ENCODE peak calls at places on chromosomes 13 and 19, in eight cellular contexts. T is right lobe of liver, K is pancreas, Z is upper lobe of right lung, M is IMR-90, N is heart left ventricle, C is breast epithelium, Q is K562. J is an unnamed sample. For H3K36me3 and H3K9me3, the result is how much of the 10 kb centered on the place peaks cover.

GRCh38 chr13:96898212-96898611 is 96.1 kb downstream of the OXGR1 start:
- DNase-seq in T (no peak), K (no peak), Z (no peak), M (no peak), N (no peak), C (no peak), Q (no peak), J (no peak)

GRCh38 chr19:6455924-6456323 is 3.7 kb downstream of the SLC25A23 start:
- DNase-seq in T (no peak), K (no peak), Z (no peak), M (no peak), N (no peak), C (no peak), Q (no peak), J (no peak)

GRCh38 chr19:28530406-28531035 is 682.4 kb downstream of the UQCRFS1 start:
- DNase-seq in T (no peak), K (no peak), Z (no peak), M (no peak), N (no peak), C (no peak), Q (no peak), J (no peak)

GRCh38 chr19:36489920-36490415 is 607 bp upstream of the ZNF566 start:
- DNase-seq in T (peak), K (peak), Z (no peak), M (peak), N (peak), C (no peak), Q (peak), J (peak)

GRCh38 chr13:75904012-75904411 is 267.9 kb downstream of the LMO7 start:
- DNase-seq in T (no peak), K (no peak), Z (no peak), M (no peak), N (no peak), C (no peak), Q (no peak), J (no peak)

GRCh38 chr19:21851596-21852345 is 15.8 kb upstream of the ZNF43 start:
- DNase-seq in T (peak), K (peak), Z (peak), M (peak), N (peak), C (peak), Q (peak), J (peak)

GRCh38 chr13:73250061-73250460 is 191.3 kb downstream of the KLF5 start:
- DNase-seq in T (no peak), K (no peak), Z (no peak), M (no peak), N (no peak), C (no peak), Q (no peak), J (no peak)

GRCh38 chr19:19749332-19750130 is 16.6 kb upstream of the ZNF14 start:
- DNase-seq in T (no peak), K (no peak), Z (no peak), M (no peak), N (no peak), C (peak), Q (no peak), J (no peak)

GRCh38 chr19:18514800-18515682 is 6.8 kb downstream of the ELL start:
- DNase-seq in T (peak), K (peak), Z (peak), M (peak), N (peak), C (no peak), Q (no peak), J (peak)

GRCh38 chr19:35132254-35132653 is 2.6 kb downstream of the LGI4 start:
- DNase-seq in T (no peak), K (no peak), Z (no peak), M (no peak), N (no peak), C (no peak), Q (no peak), J (no peak)

GRCh38 chr19:40592170-40592569 is 9.0 kb upstream of the LTBP4 start:
- DNase-seq in T (no peak), K (no peak), Z (no peak), M (peak), N (no peak), C (no peak), Q (no peak), J (no peak)

GRCh38 chr13:111005364-111005763 is 90.5 kb upstream of the ANKRD10 start:
- DNase-seq in T (no peak), K (no peak), Z (no peak), M (peak), N (no peak), C (no peak), Q (no peak), J (no peak)

GRCh38 chr19:18762125-18763023 is 28.7 kb downstream of the COMP start:
- DNase-seq in T (peak), K (peak), Z (peak), M (no peak), N (peak), C (peak), Q (no peak), J (peak)

GRCh38 chr13:78382946-78383542 is 220.3 kb downstream of the POU4F1 start:
- DNase-seq in T (no peak), K (no peak), Z (no peak), M (no peak), N (no peak), C (no peak), Q (no peak), J (no peak)

GRCh38 chr19:6055013-6055795 is 55.1 kb downstream of the RFX2 start:
- DNase-seq in T (no peak), K (no peak), Z (no peak), M (no peak), N (no peak), C (no peak), Q (no peak), J (no peak)

GRCh38 chr19:45352914-45353796 is 12.6 kb downstream of the KLC3 start:
- DNase-seq in T (no peak), K (no peak), Z (no peak), M (no peak), N (no peak), C (no peak), Q (no peak), J (no peak)

GRCh38 chr19:14476663-14477401 is 1.7 kb upstream of the PTGER1 start:
- DNase-seq in T (no peak), K (no peak), Z (no peak), M (peak), N (no peak), C (no peak), Q (peak), J (no peak)

GRCh38 chr13:50222569-50223332 is 207.5 kb downstream of the KCNRG start:
- DNase-seq in T (peak), K (peak), Z (peak), M (peak), N (peak), C (peak), Q (no peak), J (peak)

GRCh38 chr13:61414686-61415664 is 674 bp downstream of the PCDH20 start:
- DNase-seq in T (peak), K (peak), Z (peak), M (no peak), N (peak), C (peak), Q (no peak), J (peak)

GRCh38 chr19:17841810-17842662 is 5.7 kb downstream of the JAK3 start:
- DNase-seq in T (no peak), K (peak), Z (peak), M (peak), N (peak), C (no peak), Q (peak), J (peak)

GRCh38 chr19:48230555-48231129 is 25.1 kb downstream of the CARD8 start:
- DNase-seq in T (no peak), K (no peak), Z (no peak), M (no peak), N (no peak), C (no peak), Q (peak), J (no peak)

GRCh38 chr19:18167011-18167410 is 6.6 kb upstream of the IFI30 start:
- DNase-seq in T (no peak), K (no peak), Z (no peak), M (no peak), N (no peak), C (no peak), Q (no peak), J (no peak)

GRCh38 chr13:84946144-84946543 is 853.1 kb downstream of the SLITRK6 start:
- DNase-seq in T (no peak), K (no peak), Z (no peak), M (no peak), N (no peak), C (no peak), Q (no peak), J (no peak)

GRCh38 chr19:3601021-3601420 is 5.7 kb downstream of the TBXA2R start:
- DNase-seq in T (no peak), K (no peak), Z (no peak), M (no peak), N (no peak), C (no peak), Q (no peak), J (no peak)
- TF ChIP-seq CTCF in T (no peak), K (no peak), Z (no peak), M (no peak), N (no peak), C (no peak), Q (no peak), J (no peak)

GRCh38 chr13:51765142-51765515 is 38.8 kb downstream of the DHRS12 start:
- DNase-seq in T (no peak), K (no peak), Z (no peak), M (no peak), N (no peak), C (no peak), Q (no peak), J (no peak)

GRCh38 chr13:51763486-51763885 is 40.5 kb downstream of the DHRS12 start:
- DNase-seq in T (no peak), K (no peak), Z (no peak), M (no peak), N (no peak), C (no peak), Q (no peak), J (no peak)

GRCh38 chr13:51761638-51762350 is 42.2 kb downstream of the DHRS12 start:
- DNase-seq in T (no peak), K (no peak), Z (no peak), M (peak), N (no peak), C (no peak), Q (no peak), J (no peak)

GRCh38 chr13:51767100-51767499 is 36.9 kb downstream of the DHRS12 start:
- DNase-seq in T (no peak), K (no peak), Z (no peak), M (no peak), N (no peak), C (no peak), Q (no peak), J (no peak)

GRCh38 chr13:51764184-51765141 is 39.5 kb downstream of the DHRS12 start:
- DNase-seq in T (no peak), K (peak), Z (no peak), M (peak), N (peak), C (no peak), Q (no peak), J (no peak)
- H3K36me3 ChIP-seq in T (under half), K (under half), Z (under half), M (under half), N (under half), C (under half), Q (under half), J (under half)

DNA sequence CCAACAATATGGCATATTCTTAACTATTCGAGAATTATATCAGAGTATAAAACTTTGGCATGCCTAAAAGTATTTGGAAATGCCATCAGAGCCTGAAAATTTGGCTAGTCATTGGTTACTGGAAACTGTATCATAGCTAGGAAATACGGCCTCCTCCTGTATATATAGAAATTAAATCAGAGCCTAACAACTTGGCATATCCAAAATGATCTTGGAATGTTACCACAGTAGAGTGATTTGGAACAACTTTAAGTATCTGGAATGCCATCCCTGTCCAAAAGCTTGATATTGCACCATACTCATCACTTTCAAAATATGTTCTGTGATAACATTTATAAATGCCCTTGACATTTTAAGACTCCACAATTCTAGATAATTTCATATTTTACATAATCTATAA is 335.8 kb downstream of the SLITRK1 start:
- DNase-seq in T (no peak), K (no peak), Z (no peak), M (no peak), N (no peak), C (no peak), Q (no peak), J (no peak)
- H3K9me3 ChIP-seq in T (under half), K (under half), Z (under half), M (under half), N (under half), C (under half), Q (under half), J (under half)

GRCh38 chr19:49869484-49870308 is 2.3 kb upstream of the PNKP start:
- DNase-seq in T (peak), K (peak), Z (peak), M (peak), N (peak), C (peak), Q (peak), J (peak)
- TF ChIP-seq CTCF in T (no peak), K (no peak), Z (peak), M (no peak), N (no peak), C (peak), Q (peak), J (peak)

GRCh38 chr13:100667894-100668293 is 6.7 kb downstream of the TMTC4 start:
- DNase-seq in T (no peak), K (no peak), Z (no peak), M (no peak), N (no peak), C (no peak), Q (no peak), J (no peak)
- H3K36me3 ChIP-seq in T (under half), K (under half), Z (under half), M (under half), N (under half), C (under half), Q (under half), J (half or more)

GRCh38 chr19:9523885-9524474 is 14.5 kb downstream of the ZNF426 start:
- DNase-seq in T (no peak), K (no peak), Z (no peak), M (no peak), N (no peak), C (no peak), Q (no peak), J (no peak)

GRCh38 chr19:9531933-9532332 is 6.5 kb downstream of the ZNF426 start:
- DNase-seq in T (no peak), K (no peak), Z (no peak), M (peak), N (no peak), C (no peak), Q (no peak), J (no peak)

GRCh38 chr19:9528757-9529336 is 9.6 kb downstream of the ZNF426 start:
- DNase-seq in T (no peak), K (no peak), Z (no peak), M (peak), N (no peak), C (no peak), Q (no peak), J (no peak)
- H3K9me3 ChIP-seq in T (under half), K (under half), Z (half or more), M (half or more), N (half or more), C (half or more), Q (half or more), J (half or more)

DNA sequence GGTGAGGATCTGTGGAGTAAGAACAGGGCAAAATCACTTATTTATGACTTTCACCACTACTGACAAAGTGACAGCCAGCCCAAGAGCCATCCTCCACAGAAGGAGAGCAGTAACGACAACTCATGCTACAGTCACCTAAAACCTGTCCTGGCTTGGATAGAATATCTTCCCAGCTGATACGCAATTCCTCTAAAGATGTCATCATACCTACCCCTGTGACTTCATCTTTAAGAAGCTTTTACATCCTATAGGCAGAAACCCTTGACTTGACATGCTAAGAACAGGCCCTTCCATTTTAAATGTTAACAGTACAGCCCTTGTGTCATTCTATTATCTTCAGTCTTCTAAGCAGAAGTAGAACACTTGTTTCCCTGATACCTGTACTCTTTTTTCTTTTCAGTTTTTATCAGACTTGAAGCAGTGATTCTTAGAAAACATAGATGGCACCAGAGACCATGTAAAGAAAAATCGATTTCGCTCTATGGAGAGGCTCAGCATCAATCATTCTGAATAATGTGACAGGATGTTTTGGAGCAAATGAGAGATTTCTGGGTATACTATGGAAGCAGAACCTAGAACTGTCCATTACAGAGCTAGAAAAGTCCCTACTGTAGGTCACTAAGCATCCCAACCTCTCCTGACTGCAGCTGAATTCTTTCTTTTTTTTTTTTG is 20.1 kb downstream of the STOML3 start:
- DNase-seq in T (no peak), K (no peak), Z (no peak), M (no peak), N (no peak), C (no peak), Q (no peak), J (no peak)
- TF ChIP-seq CTCF in T (no peak), K (no peak), Z (no peak), M (no peak), N (no peak), C (no peak), Q (peak), J (no peak)

J was measured in lower lobe of right lung.